ENCODE peak calls at places on chromosomes 5 and 9, in seven cellular contexts. Q, O, I, F, X, C and M are unnamed samples.

GRCh38 chr5:133391349-133392136 is 220.8 kb downstream of the FSTL4 start:
- DNase-seq in Q (no peak), O (no peak), I (no peak), F (no peak), X (no peak), C (no peak), M (no peak)

GRCh38 chr9:104553261-104553660 is 15.7 kb upstream of the OR13C8 start:
- DNase-seq in Q (no peak), O (no peak), I (no peak), F (no peak), X (no peak), C (no peak), M (no peak)

GRCh38 chr5:174720612-174721521 is 3.5 kb upstream of the MSX2 start:
- DNase-seq in Q (no peak), O (no peak), I (peak; percentile 34), F (no peak), X (no peak), C (no peak), M (no peak)

GRCh38 chr5:11809407-11809806 is 94.8 kb downstream of the CTNND2 start:
- DNase-seq in Q (no peak), O (no peak), I (no peak), F (no peak), X (no peak), C (no peak), M (no peak)

GRCh38 chr5:52915176-52915875 is 73.8 kb upstream of the ITGA2 start:
- DNase-seq in Q (peak; percentile 37), O (peak; percentile 40), I (peak; percentile 70), F (no peak), X (peak; percentile 42), C (peak; percentile 48), M (peak; percentile 47)

GRCh38 chr5:62606878-62607277 is 28.3 kb downstream of the LRRC70 start:
- DNase-seq in Q (no peak), O (no peak), I (no peak), F (no peak), X (no peak), C (no peak), M (no peak)

GRCh38 chr9:84953797-84954695 is 284.5 kb downstream of the NTRK2 start:
- DNase-seq in Q (peak; percentile 89), O (peak; percentile 79), I (peak; percentile 85), F (peak; percentile 84), X (peak; percentile 76), C (peak; percentile 53), M (peak; percentile 18)

GRCh38 chr9:20835364-20836286 is 151.6 kb downstream of the FOCAD start:
- DNase-seq in Q (no peak), O (no peak), I (no peak), F (no peak), X (peak; percentile 32), C (no peak), M (no peak)

GRCh38 chr5:179227578-179228311 is 117.5 kb downstream of the ADAMTS2 start:
- DNase-seq in Q (peak; percentile 3), O (no peak), I (peak; percentile 45), F (peak; percentile 39), X (peak; percentile 16), C (no peak), M (no peak)

GRCh38 chr5:41399840-41400239 is 110.6 kb downstream of the PLCXD3 start:
- DNase-seq in Q (no peak), O (no peak), I (no peak), F (no peak), X (no peak), C (no peak), M (no peak)

GRCh38 chr9:91714020-91714721 is 235.9 kb downstream of the ROR2 start:
- DNase-seq in Q (peak; percentile 78), O (peak; percentile 74), I (peak; percentile 93), F (no peak), X (peak; percentile 66), C (peak; percentile 50), M (no peak)

GRCh38 chr9:21711504-21711903 is 90.9 kb upstream of the MTAP start:
- DNase-seq in Q (no peak), O (no peak), I (no peak), F (no peak), X (no peak), C (no peak), M (no peak)

GRCh38 chr5:32587067-32587551 is 1.8 kb downstream of the SUB1 start:
- DNase-seq in Q (no peak), O (no peak), I (no peak), F (no peak), X (no peak), C (no peak), M (no peak)

GRCh38 chr9:130106860-130107848 is 53.4 kb downstream of the GPR107 start:
- DNase-seq in Q (peak; percentile 85), O (peak; percentile 87), I (peak; percentile 94), F (peak; percentile 79), X (peak; percentile 80), C (peak; percentile 82), M (peak; percentile 39)

GRCh38 chr5:139256820-139257219 is 36.7 kb upstream of the MATR3 start:
- DNase-seq in Q (no peak), O (no peak), I (no peak), F (no peak), X (no peak), C (no peak), M (no peak)

GRCh38 chr9:135248111-135248510 is 160.6 kb downstream of the OLFM1 start:
- DNase-seq in Q (no peak), O (no peak), I (no peak), F (no peak), X (no peak), C (no peak), M (no peak)

GRCh38 chr9:20651926-20652325 is 29.6 kb upstream of the MLLT3 start:
- DNase-seq in Q (no peak), O (no peak), I (no peak), F (no peak), X (no peak), C (no peak), M (no peak)

GRCh38 chr9:93588641-93589609 is 12.5 kb downstream of the PHF2 start:
- DNase-seq in Q (no peak), O (no peak), I (no peak), F (no peak), X (no peak), C (no peak), M (no peak)

DNA sequence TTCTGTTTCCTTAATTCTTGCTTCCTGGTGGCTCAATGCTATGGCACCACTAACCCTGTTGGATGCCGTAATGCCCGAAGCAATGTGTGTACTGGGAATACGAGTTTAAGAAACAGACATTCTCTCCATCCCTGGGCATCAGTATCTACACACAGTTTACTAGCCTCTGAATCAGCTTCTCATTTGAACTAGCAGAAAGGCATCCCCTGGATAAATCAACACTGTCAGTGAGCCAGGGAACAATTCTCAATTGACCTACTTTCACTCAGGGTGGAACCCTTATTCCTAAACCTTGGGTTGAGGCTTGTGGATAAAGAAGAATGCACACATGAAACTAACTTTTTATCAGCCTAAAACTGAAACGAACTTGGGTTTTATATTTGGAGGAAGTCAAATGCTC is 331.0 kb downstream of the GADD45G start:
- DNase-seq in Q (no peak), O (no peak), I (no peak), F (no peak), X (no peak), C (no peak), M (no peak)
- TF ChIP-seq POLR2AphosphoS5 in Q (no peak), O (no peak), I (no peak), F (no peak), X (no peak), C (no peak), M (no peak)

DNA sequence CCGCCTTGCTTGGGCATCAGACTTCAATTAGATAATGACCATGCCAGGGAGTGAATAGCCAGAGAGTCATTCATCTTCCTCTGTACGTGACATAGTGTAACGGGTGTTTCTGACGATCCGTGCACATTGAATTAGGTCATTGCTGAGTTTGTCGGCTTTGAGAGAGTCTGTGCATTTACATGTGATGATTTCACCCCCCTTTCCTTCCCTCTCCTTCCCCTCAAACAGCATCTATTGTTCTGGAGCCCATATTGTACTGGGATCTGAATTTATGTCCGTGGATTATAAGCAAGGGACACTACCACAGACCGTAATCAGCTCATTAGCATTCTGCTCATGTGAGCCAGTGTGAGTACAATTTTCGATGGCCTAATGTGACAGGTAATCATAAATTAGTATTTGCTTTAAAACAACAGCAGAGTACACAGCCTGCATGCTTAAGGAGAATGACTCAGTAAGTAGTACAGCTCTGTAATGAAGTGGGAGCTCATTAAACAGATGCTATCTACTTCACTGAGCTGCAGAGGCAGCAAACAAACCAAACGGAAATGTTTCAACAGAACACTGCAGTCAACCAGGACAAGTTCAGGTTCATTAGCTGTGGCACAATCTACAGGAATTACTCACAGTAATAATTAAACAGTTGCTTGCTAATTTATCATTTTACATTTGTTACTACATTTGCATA is 302.1 kb downstream of the CSNK1G3 start:
- DNase-seq in Q (no peak), O (no peak), I (no peak), F (no peak), X (peak; percentile 27), C (no peak), M (no peak)
- H3K27ac ChIP-seq in Q (no peak overlapping the region), O (no peak overlapping the region), I (peak overlapping the region; percentile 34), F (no peak overlapping the region), X (no peak overlapping the region), C (no peak overlapping the region), M (no peak overlapping the region)

GRCh38 chr5:39353714-39354399 is 10.4 kb downstream of the C9 start:
- DNase-seq in Q (no peak), O (no peak), I (no peak), F (no peak), X (no peak), C (no peak), M (no peak)

GRCh38 chr5:39355324-39355723 is 9.0 kb downstream of the C9 start:
- DNase-seq in Q (no peak), O (no peak), I (no peak), F (no peak), X (no peak), C (no peak), M (no peak)

GRCh38 chr5:39349484-39349883 is 14.8 kb downstream of the C9 start:
- DNase-seq in Q (no peak), O (no peak), I (no peak), F (no peak), X (no peak), C (no peak), M (no peak)

GRCh38 chr5:39352931-39353330 is 11.4 kb downstream of the C9 start:
- DNase-seq in Q (no peak), O (no peak), I (no peak), F (no peak), X (no peak), C (no peak), M (no peak)

GRCh38 chr5:39352170-39352569 is 12.1 kb downstream of the C9 start:
- DNase-seq in Q (no peak), O (no peak), I (no peak), F (no peak), X (no peak), C (no peak), M (no peak)
- TF ChIP-seq POLR2AphosphoS5 in Q (no peak), O (no peak), I (no peak), F (no peak), X (no peak), C (no peak), M (no peak)

GRCh38 chr5:96911139-96911538 is 24.7 kb upstream of the LNPEP start:
- DNase-seq in Q (no peak), O (no peak), I (no peak), F (no peak), X (no peak), C (no peak), M (no peak)
- H3K27ac ChIP-seq in Q (no peak overlapping the region), O (no peak overlapping the region), I (no peak overlapping the region), F (no peak overlapping the region), X (no peak overlapping the region), C (no peak overlapping the region), M (no peak overlapping the region)